ENCODE peak calls at places on chromosome 12, in eight cellular contexts. G, P, X, F, L, C, D and V are unnamed samples.

GRCh38 chr12:121781751-121782615 is 11.5 kb downstream of the RHOF start:
- DNase-seq in G (peak; percentile 48), P (no peak), X (peak; percentile 39), F (no peak), L (no peak), C (no peak), D (peak; percentile 89), V (peak; percentile 77)

GRCh38 chr12:107163413-107163812 is 70.1 kb upstream of the CRY1 start:
- DNase-seq in G (no peak), P (no peak), X (no peak), F (no peak), L (no peak), C (no peak), D (no peak), V (no peak)

GRCh38 chr12:104182621-104183378 is 32.8 kb upstream of the TXNRD1 start:
- DNase-seq in G (no peak), P (no peak), X (peak; percentile 73), F (no peak), L (no peak), C (no peak), D (no peak), V (no peak)

GRCh38 chr12:56221233-56221756 is 427 bp downstream of the RNF41 start:
- DNase-seq in G (no peak), P (peak; percentile 39), X (peak; percentile 94), F (peak; percentile 79), L (peak; percentile 88), C (no peak), D (no peak), V (no peak)

GRCh38 chr12:52857500-52857899 is 8.7 kb upstream of the KRT78 start:
- DNase-seq in G (no peak), P (no peak), X (no peak), F (no peak), L (no peak), C (no peak), D (no peak), V (no peak)

GRCh38 chr12:46456356-46457334 is 84.1 kb upstream of the SLC38A2 start:
- DNase-seq in G (no peak), P (no peak), X (peak; percentile 92), F (no peak), L (no peak), C (no peak), D (no peak), V (no peak)

GRCh38 chr12:3247596-3248270 is 170.6 kb downstream of the TSPAN9 start:
- DNase-seq in G (no peak), P (no peak), X (no peak), F (no peak), L (no peak), C (no peak), D (peak; percentile 18), V (no peak)

GRCh38 chr12:23084236-23084995 is 459.4 kb downstream of the ETNK1 start:
- DNase-seq in G (no peak), P (peak; percentile 59), X (peak; percentile 98), F (no peak), L (no peak), C (no peak), D (no peak), V (no peak)

GRCh38 chr12:94753071-94753779 is 102.9 kb upstream of the TMCC3 start:
- DNase-seq in G (no peak), P (no peak), X (peak; percentile 45), F (no peak), L (no peak), C (no peak), D (no peak), V (no peak)

GRCh38 chr12:50401383-50402155 is 884 bp downstream of the LARP4 start:
- DNase-seq in G (peak; percentile 33), P (peak; percentile 22), X (peak; percentile 87), F (no peak), L (peak; percentile 51), C (no peak), D (peak; percentile 52), V (peak; percentile 29)

GRCh38 chr12:60180298-60180697 is 584.5 kb downstream of the SLC16A7 start:
- DNase-seq in G (no peak), P (no peak), X (no peak), F (no peak), L (no peak), C (no peak), D (no peak), V (no peak)

GRCh38 chr12:79932393-79932792 is 2.5 kb downstream of the PPP1R12A start:
- DNase-seq in G (no peak), P (no peak), X (no peak), F (no peak), L (no peak), C (no peak), D (no peak), V (no peak)

GRCh38 chr12:132602578-132603239 is 7.7 kb downstream of the LRCOL1 start:
- DNase-seq in G (no peak), P (no peak), X (no peak), F (no peak), L (no peak), C (no peak), D (no peak), V (no peak)

GRCh38 chr12:15700595-15700994 is 88.6 kb downstream of the EPS8 start:
- DNase-seq in G (no peak), P (peak; percentile 72), X (peak; percentile 94), F (no peak), L (no peak), C (peak; percentile 24), D (peak; percentile 64), V (peak; percentile 13)

GRCh38 chr12:56725723-56726102 is 614 bp upstream of the NACA start:
- DNase-seq in G (no peak), P (no peak), X (no peak), F (no peak), L (no peak), C (no peak), D (no peak), V (no peak)

GRCh38 chr12:26373606-26374495 is 178.5 kb downstream of the SSPN start:
- DNase-seq in G (no peak), P (no peak), X (no peak), F (no peak), L (no peak), C (no peak), D (no peak), V (no peak)

GRCh38 chr12:26369588-26369987 is 174.2 kb downstream of the SSPN start:
- DNase-seq in G (no peak), P (peak; percentile 30), X (peak; percentile 83), F (no peak), L (no peak), C (no peak), D (no peak), V (no peak)

GRCh38 chr12:26372856-26373255 is 177.5 kb downstream of the SSPN start:
- DNase-seq in G (no peak), P (no peak), X (no peak), F (no peak), L (no peak), C (no peak), D (no peak), V (no peak)

GRCh38 chr12:26368331-26368730 is 173.0 kb downstream of the SSPN start:
- DNase-seq in G (no peak), P (no peak), X (no peak), F (no peak), L (no peak), C (no peak), D (no peak), V (no peak)

GRCh38 chr12:26370098-26370497 is 174.7 kb downstream of the SSPN start:
- DNase-seq in G (no peak), P (no peak), X (no peak), F (no peak), L (no peak), C (no peak), D (no peak), V (no peak)
- TF ChIP-seq CTCF in G (no peak), P (no peak), X (no peak), F (no peak), L (no peak), C (no peak), D (no peak), V (no peak)

GRCh38 chr12:127381681-127382080 is 885.3 kb upstream of the TMEM132C start:
- DNase-seq in G (no peak), P (no peak), X (no peak), F (no peak), L (no peak), C (no peak), D (no peak), V (no peak)

GRCh38 chr12:127386723-127387122 is 880.2 kb upstream of the TMEM132C start:
- DNase-seq in G (no peak), P (no peak), X (no peak), F (no peak), L (no peak), C (no peak), D (no peak), V (no peak)

GRCh38 chr12:127383281-127383680 is 883.7 kb upstream of the TMEM132C start:
- DNase-seq in G (no peak), P (peak; percentile 7), X (peak; percentile 23), F (no peak), L (no peak), C (no peak), D (no peak), V (no peak)

DNA sequence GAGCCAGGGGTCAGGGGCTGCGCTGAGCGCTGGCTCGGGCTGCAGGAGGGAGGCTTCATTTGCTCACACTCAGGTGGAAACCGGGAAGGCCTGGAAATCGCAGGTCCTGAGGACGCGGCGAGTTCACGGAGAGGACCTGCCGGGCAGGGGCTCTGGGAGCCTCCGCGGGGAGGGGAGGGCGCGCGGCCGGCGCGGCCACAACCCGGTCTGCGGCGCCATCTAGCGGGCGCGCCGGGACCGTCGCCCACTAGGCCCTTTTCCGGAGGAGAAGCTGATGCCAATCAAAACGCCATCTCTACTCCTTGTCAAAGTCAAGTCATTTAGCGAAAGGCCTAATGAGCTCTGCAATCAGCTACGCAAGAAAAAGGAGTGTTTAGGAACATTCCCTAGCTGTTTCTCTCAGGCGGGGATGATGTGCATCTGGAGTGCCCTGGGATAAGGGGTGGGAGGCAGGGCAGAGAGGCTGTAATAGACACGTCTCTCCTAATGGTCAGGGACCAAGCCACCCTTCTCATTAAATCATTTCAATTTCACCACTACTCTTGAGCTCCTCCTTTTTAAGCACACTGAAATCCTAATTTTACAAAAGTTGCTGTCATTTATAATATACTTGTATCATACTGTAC is 885.8 kb upstream of the TMEM132C start:
- DNase-seq in G (peak; percentile 24), P (peak; percentile 32), X (peak; percentile 34), F (peak; percentile 67), L (peak; percentile 87), C (no peak), D (peak; percentile 49), V (peak; percentile 76)
- TF ChIP-seq CTCF in G (peak; percentile 89), P (peak; percentile 80), X (peak; percentile 71), F (peak; percentile 75), L (peak; percentile 64), C (peak; percentile 85), D (peak; percentile 85), V (peak; percentile 79)

GRCh38 chr12:126369487-126370463 is 1304.5 kb downstream of the AACS start:
- DNase-seq in G (no peak), P (no peak), X (peak; percentile 77), F (no peak), L (no peak), C (no peak), D (no peak), V (no peak)
- TF ChIP-seq CTCF in G (no peak), P (no peak), X (peak; percentile 42), F (no peak), L (peak; percentile 23), C (no peak), D (no peak), V (no peak)

DNA sequence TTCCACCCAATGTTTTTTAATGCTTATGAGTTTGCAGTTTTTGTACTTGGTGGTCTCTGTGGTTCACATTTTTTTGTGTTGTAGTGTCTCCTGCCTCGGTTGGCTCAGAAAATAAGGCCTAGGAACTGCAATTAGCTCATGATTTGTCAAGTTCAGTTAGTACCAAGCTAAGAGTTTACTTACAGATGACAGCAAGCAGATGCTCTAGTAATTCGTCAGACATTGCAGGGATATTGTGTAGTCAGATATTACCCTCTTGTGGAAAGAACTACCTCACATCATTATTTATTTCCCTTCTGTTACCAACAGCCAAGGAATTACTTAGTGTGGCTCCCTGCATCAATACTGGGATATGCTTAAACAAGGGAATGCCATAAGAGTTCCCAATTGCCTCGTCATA is 14.6 kb downstream of the DYRK2 start:
- DNase-seq in G (no peak), P (no peak), X (peak; percentile 82), F (no peak), L (no peak), C (no peak), D (no peak), V (no peak)
- TF ChIP-seq CTCF in G (no peak), P (no peak), X (no peak), F (no peak), L (no peak), C (no peak), D (no peak), V (no peak)